ENCODE peak calls at places on chromosomes 4 and X, in six cellular contexts. I, S, M, Z, L and G are unnamed samples.

GRCh38 chr4:78190078-78190477 is 133.0 kb downstream of the FRAS1 start:
- ATAC-seq in I (no peak), S (no peak), M (no peak), Z (no peak), L (no peak), G (no peak)

GRCh38 chrX:15908891-15909290 is 54.3 kb upstream of the AP1S2 start:
- ATAC-seq in I (peak), S (no peak), M (no peak), Z (no peak), L (no peak), G (no peak)

GRCh38 chr4:150462743-150463142 is 119.2 kb upstream of the MAB21L2 start:
- ATAC-seq in I (no peak), S (no peak), M (no peak), Z (no peak), L (no peak), G (no peak)

GRCh38 chr4:122863626-122864025 is 37.0 kb downstream of the FGF2 start:
- ATAC-seq in I (no peak), S (no peak), M (no peak), Z (no peak), L (no peak), G (peak)

GRCh38 chr4:152663203-152664066 is 16.4 kb downstream of the TMEM154 start:
- ATAC-seq in I (no peak), S (no peak), M (peak), Z (no peak), L (no peak), G (no peak)

GRCh38 chrX:39308126-39308525 is 506.9 kb downstream of the MID1IP1 start:
- ATAC-seq in I (no peak), S (no peak), M (no peak), Z (peak), L (no peak), G (no peak)

GRCh38 chr4:158159054-158159717 is 13.6 kb downstream of the GASK1B start:
- ATAC-seq in I (no peak), S (no peak), M (no peak), Z (no peak), L (no peak), G (peak)

GRCh38 chr4:119053997-119054396 is 81.6 kb upstream of the MYOZ2 start:
- ATAC-seq in I (no peak), S (no peak), M (no peak), Z (no peak), L (no peak), G (no peak)

GRCh38 chrX:123878177-123878576 is 18.3 kb downstream of the XIAP start:
- ATAC-seq in I (no peak), S (peak), M (peak), Z (no peak), L (no peak), G (peak)

GRCh38 chr4:164551713-164552040 is 202.3 kb upstream of the SMIM31 start:
- ATAC-seq in I (no peak), S (no peak), M (no peak), Z (no peak), L (no peak), G (no peak)

GRCh38 chr4:138035781-138036258 is 206.3 kb downstream of the SLC7A11 start:
- ATAC-seq in I (peak), S (no peak), M (peak), Z (peak), L (peak), G (peak)

GRCh38 chrX:36198575-36198974 is 279.0 kb downstream of the CFAP47 start:
- ATAC-seq in I (no peak), S (no peak), M (no peak), Z (no peak), L (no peak), G (no peak)

GRCh38 chrX:149909324-149910177 is 19.8 kb upstream of the HSFX4 start:
- ATAC-seq in I (peak), S (peak), M (peak), Z (no peak), L (no peak), G (no peak)

GRCh38 chr4:47498899-47499298 is 13.8 kb downstream of the ATP10D start:
- ATAC-seq in I (no peak), S (no peak), M (peak), Z (peak), L (no peak), G (no peak)

GRCh38 chrX:30713061-30713525 is 59.9 kb downstream of the GK start:
- ATAC-seq in I (peak), S (no peak), M (peak), Z (no peak), L (peak), G (peak)

GRCh38 chr4:74624351-74625151 is 169.8 kb downstream of the BTC start:
- ATAC-seq in I (peak), S (no peak), M (no peak), Z (peak), L (peak), G (peak)

GRCh38 chr4:16521156-16521915 is 295.1 kb upstream of the TAPT1 start:
- ATAC-seq in I (no peak), S (no peak), M (no peak), Z (no peak), L (no peak), G (no peak)

GRCh38 chr4:74635074-74635473 is 159.2 kb downstream of the BTC start:
- ATAC-seq in I (no peak), S (no peak), M (no peak), Z (no peak), L (no peak), G (no peak)

GRCh38 chr4:80694178-80694577 is 336.3 kb upstream of the BMP3 start:
- ATAC-seq in I (no peak), S (no peak), M (no peak), Z (no peak), L (no peak), G (no peak)

GRCh38 chr4:77538574-77539157 is 67.0 kb upstream of the CXCL13 start:
- ATAC-seq in I (no peak), S (no peak), M (no peak), Z (peak), L (peak), G (no peak)

GRCh38 chr4:56646341-56646740 is 34.8 kb downstream of the HOPX start:
- ATAC-seq in I (no peak), S (no peak), M (no peak), Z (no peak), L (no peak), G (no peak)

GRCh38 chr4:158314756-158315487 is 104.6 kb downstream of the TMEM144 start:
- ATAC-seq in I (no peak), S (no peak), M (no peak), Z (peak), L (peak), G (peak)

GRCh38 chr4:17695341-17695740 is 80.9 kb downstream of the MED28 start:
- ATAC-seq in I (no peak), S (no peak), M (no peak), Z (no peak), L (no peak), G (no peak)